ENCODE peak calls at places on chromosomes 1 and 21, in seven cellular contexts. K is heart left ventricle; F is CD8-positive, alpha-beta T cell; Z is brain microvascular endothelial cell; S is dorsolateral prefrontal cortex; N is thyroid gland; C is stomach. X is an unnamed sample.

GRCh38 chr1:86468501-86468977 is at the start of gene CLCA1:
- DNase-seq in F (no peak), C (no peak), Z (no peak), K (no peak), S (no peak), N (no peak), X (no peak)

GRCh38 chr1:66380452-66381212 is 153.3 kb upstream of the SGIP1 start:
- DNase-seq in C (peak; percentile 32), S (no peak), N (peak; percentile 35), K (no peak), Z (no peak), F (no peak), X (peak; percentile 81)

GRCh38 chr1:84300991-84301758 is at the start of gene SAMD13:
- DNase-seq in F (peak; percentile 64), N (peak; percentile 95), S (peak; percentile 62), Z (peak; percentile 66), C (peak; percentile 90), K (peak; percentile 74), X (no peak)

GRCh38 chr21:33265664-33266049 is 510 bp upstream of the IL10RB start:
- DNase-seq in F (no peak), K (peak; percentile 53), Z (no peak), S (no peak), N (peak; percentile 14), C (peak; percentile 44), X (peak; percentile 88)

GRCh38 chr1:117389284-117389683 is 22.0 kb downstream of the MAN1A2 start:
- DNase-seq in C (no peak), N (peak; percentile 84), K (no peak), F (no peak), Z (no peak), S (no peak), X (no peak)

GRCh38 chr1:228001738-228002535 is 4.9 kb upstream of the WNT3A start:
- DNase-seq in F (peak; percentile 35), Z (no peak), S (peak; percentile 14), C (peak; percentile 10), K (no peak), N (no peak), X (peak; percentile 50)

GRCh38 chr1:235067396-235068154 is 61.1 kb downstream of the TOMM20 start:
- DNase-seq in C (peak; percentile 83), F (no peak), N (peak; percentile 92), K (peak; percentile 68), S (peak; percentile 59), Z (peak; percentile 97), X (no peak)

GRCh38 chr1:41516168-41516961 is 31.9 kb upstream of the EDN2 start:
- DNase-seq in N (peak; percentile 94), K (peak; percentile 91), Z (peak; percentile 81), F (peak; percentile 69), S (peak; percentile 93), C (peak; percentile 95), X (peak; percentile 94)

GRCh38 chr1:38929476-38929875 is 12.2 kb downstream of the RHBDL2 start:
- DNase-seq in Z (no peak), K (no peak), N (no peak), F (no peak), S (peak; percentile 86), C (no peak), X (no peak)

GRCh38 chr1:180609643-180610555 is 21.9 kb upstream of the XPR1 start:
- DNase-seq in C (no peak), Z (no peak), N (no peak), K (no peak), F (no peak), S (no peak), X (no peak)

GRCh38 chr1:119781434-119782210 is 12.9 kb upstream of the HMGCS2 start:
- DNase-seq in S (no peak), F (no peak), N (no peak), Z (no peak), C (no peak), K (no peak), X (no peak)

GRCh38 chr1:171852273-171852672 is 11.0 kb downstream of the DNM3 start:
- DNase-seq in Z (peak; percentile 2), S (no peak), K (no peak), C (no peak), F (no peak), N (no peak), X (no peak)

GRCh38 chr1:175512637-175513412 is 230.6 kb downstream of the TNR start:
- DNase-seq in F (no peak), Z (no peak), C (no peak), K (no peak), S (no peak), N (no peak), X (no peak)

GRCh38 chr1:37509181-37509580 is 5.4 kb downstream of the MEAF6 start:
- DNase-seq in Z (no peak), C (no peak), N (no peak), S (no peak), K (no peak), F (no peak), X (no peak)

GRCh38 chr1:90835172-90835660 is 118.1 kb upstream of the BARHL2 start:
- DNase-seq in S (no peak), K (no peak), F (no peak), C (no peak), Z (no peak), N (no peak), X (no peak)

GRCh38 chr1:22791736-22792325 is 81.2 kb downstream of the EPHB2 start:
- DNase-seq in F (no peak), Z (no peak), N (no peak), C (no peak), S (no peak), K (no peak), X (no peak)

DNA sequence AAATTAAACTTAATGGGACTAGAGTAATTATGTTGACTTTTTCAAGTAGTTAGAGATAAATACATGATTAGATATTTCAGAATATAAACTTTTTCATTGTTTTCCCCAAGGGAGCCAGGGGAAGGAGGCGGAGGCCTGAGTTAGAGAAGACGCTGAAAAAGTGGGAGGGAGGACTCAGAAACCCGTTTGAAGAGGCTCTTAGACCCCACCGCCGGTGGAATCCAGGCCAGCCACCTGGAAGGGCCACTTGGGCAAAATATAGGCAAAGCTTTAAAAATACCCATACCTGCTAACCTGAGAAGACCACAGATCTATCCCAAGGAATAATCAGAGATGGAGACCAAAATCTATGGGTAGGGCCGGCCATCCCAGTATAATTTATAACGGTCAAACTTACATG is 242.6 kb downstream of the PTPRU start:
- DNase-seq in F (no peak), Z (no peak), S (no peak), K (no peak), C (peak; percentile 4), N (no peak), X (peak; percentile 28)
- H3K27ac ChIP-seq in F (no peak overlapping the region), Z (no peak overlapping the region), S (no peak overlapping the region), K (no peak overlapping the region), C (no peak overlapping the region), N (no peak overlapping the region), X (no peak overlapping the region)

GRCh38 chr1:151443846-151444790 is 15.2 kb downstream of the POGZ start:
- DNase-seq in F (peak; percentile 62), Z (peak; percentile 85), N (peak; percentile 54), K (peak; percentile 39), C (peak; percentile 64), S (no peak), X (no peak)
- TF ChIP-seq CTCF in F (peak; percentile 83), Z (peak; percentile 81), N (peak; percentile 78), K (peak; percentile 61), C (peak; percentile 72), S (peak; percentile 59), X (peak; percentile 72)

GRCh38 chr1:99849744-99850457 is at the start of gene AGL:
- DNase-seq in K (peak; percentile 87), C (peak; percentile 91), S (peak; percentile 78), Z (peak; percentile 57), F (peak; percentile 92), N (peak; percentile 92), X (peak; percentile 98)
- H3K27ac ChIP-seq in K (peak within 1 kb of the TSS; percentile 60), C (peak within 1 kb of the TSS; percentile 91), S (peak within 1 kb of the TSS; percentile 62), Z (peak within 1 kb of the TSS; percentile 68), F (peak within 1 kb of the TSS; percentile 70), N (peak within 1 kb of the TSS; percentile 79), X (peak within 1 kb of the TSS; percentile 85)

DNA sequence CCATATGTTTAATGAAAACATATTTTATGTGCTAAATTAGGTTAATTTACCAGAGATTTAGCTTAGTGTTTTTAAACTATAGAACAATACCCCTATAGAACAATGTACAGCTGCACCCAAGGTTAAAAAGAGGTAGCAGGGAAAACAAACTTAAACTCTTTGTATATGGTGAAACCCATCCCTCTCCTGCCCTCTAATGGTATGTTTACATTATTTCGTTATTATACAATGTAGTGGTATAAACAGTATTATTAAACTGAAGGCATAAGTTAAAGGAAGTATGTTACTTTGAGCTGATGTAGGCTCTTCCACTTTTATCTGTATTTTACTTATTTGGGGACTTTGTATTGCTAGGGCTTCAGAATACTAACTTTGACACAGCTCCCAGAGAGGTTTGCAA is 16.7 kb upstream of the ZYG11A start:
- DNase-seq in N (no peak), C (no peak), Z (no peak), F (no peak), S (no peak), K (no peak), X (no peak)
- TF ChIP-seq CTCF in N (no peak), C (no peak), Z (no peak), F (no peak), S (peak; percentile 7), K (no peak), X (no peak)